ENCODE peak calls at places on chromosomes 16 and 17, in five cellular contexts. U is mesenchymal stem cell, Y is neuronal stem cell, O is H9, C is trophoblast cell. G is an unnamed sample.

GRCh38 chr17:66474258-66474657 is 171.8 kb downstream of the PRKCA start:
- DNase-seq in U (no peak), O (peak; percentile 59), Y (no peak), C (no peak), G (no peak)

GRCh38 chr16:49698931-49699715 is 156.8 kb downstream of the ZNF423 start:
- DNase-seq in O (no peak), C (no peak), U (peak; percentile 38), Y (no peak), G (no peak)

GRCh38 chr16:3829631-3830536 is 50.6 kb downstream of the CREBBP start:
- DNase-seq in U (peak; percentile 75), C (no peak), O (no peak), Y (no peak), G (no peak)

GRCh38 chr17:31476525-31477416 is 85.3 kb downstream of the RAB11FIP4 start:
- DNase-seq in U (no peak), C (no peak), O (no peak), Y (no peak), G (no peak)

GRCh38 chr16:3054965-3055733 is 8.8 kb downstream of the MMP25 start:
- DNase-seq in O (no peak), C (no peak), Y (no peak), U (no peak), G (no peak)

GRCh38 chr17:29848737-29849136 is 81.3 kb downstream of the SSH2 start:
- DNase-seq in U (no peak), Y (no peak), C (no peak), O (no peak), G (no peak)

GRCh38 chr17:48246623-48247022 is 139.1 kb downstream of the SNX11 start:
- DNase-seq in O (no peak), U (peak; percentile 66), C (no peak), Y (no peak), G (no peak)

GRCh38 chr16:72939247-72939646 is 108.7 kb downstream of the ZFHX3 start:
- DNase-seq in O (no peak), C (peak; percentile 52), U (peak; percentile 19), Y (no peak), G (no peak)

GRCh38 chr17:8700546-8700945 is 44.1 kb downstream of the CCDC42 start:
- DNase-seq in Y (no peak), C (no peak), U (no peak), O (no peak), G (no peak)

GRCh38 chr16:55660776-55661175 is 5.0 kb downstream of the SLC6A2 start:
- DNase-seq in Y (no peak), U (no peak), C (peak; percentile 40), O (no peak), G (no peak)

GRCh38 chr17:73998246-73999220 is 204.9 kb upstream of the RPL38 start:
- DNase-seq in O (peak; percentile 89), C (peak; percentile 25), U (no peak), Y (no peak), G (peak; percentile 91)

GRCh38 chr17:45740553-45741330 is 43.4 kb upstream of the CRHR1 start:
- DNase-seq in O (peak; percentile 99), Y (peak; percentile 87), U (peak; percentile 38), C (no peak), G (peak; percentile 53)

GRCh38 chr16:87132361-87133014 is 184.7 kb downstream of the C16orf95 start:
- DNase-seq in U (peak; percentile 23), C (peak; percentile 60), O (no peak), Y (peak; percentile 57), G (no peak)

GRCh38 chr16:28573738-28574718 is 20.3 kb downstream of the SGF29 start:
- DNase-seq in U (no peak), O (no peak), C (no peak), Y (no peak), G (no peak)

GRCh38 chr16:15581127-15581815 is 61.7 kb downstream of the MARF1 start:
- DNase-seq in C (no peak), O (no peak), U (no peak), Y (no peak), G (no peak)

GRCh38 chr17:72733619-72734282 is 358.7 kb downstream of the SLC39A11 start:
- DNase-seq in C (no peak), O (no peak), U (no peak), Y (no peak), G (no peak)

GRCh38 chr17:16512011-16512410 is 20.0 kb upstream of the LRRC75A start:
- DNase-seq in C (no peak), Y (no peak), U (no peak), O (peak; percentile 51), G (no peak)

GRCh38 chr17:8354196-8354595 is 14.6 kb downstream of the ODF4 start:
- DNase-seq in U (no peak), C (no peak), Y (no peak), O (no peak), G (no peak)

GRCh38 chr17:1865252-1866037 is 35.6 kb downstream of the RPA1 start:
- DNase-seq in U (peak; percentile 51), O (no peak), Y (no peak), C (peak; percentile 29), G (no peak)

GRCh38 chr17:54977744-54978143 is 9.2 kb downstream of the STXBP4 start:
- DNase-seq in Y (no peak), C (no peak), U (no peak), O (no peak), G (no peak)

GRCh38 chr17:77392376-77393273 is 251.9 kb downstream of the SEC14L1 start:
- DNase-seq in Y (no peak), C (no peak), U (no peak), O (peak; percentile 85), G (peak; percentile 71)

GRCh38 chr17:29283496-29283895 is 10.5 kb downstream of the NUFIP2 start:
- DNase-seq in O (no peak), U (no peak), C (no peak), Y (no peak), G (no peak)

GRCh38 chr17:46833840-46834208 is 15.3 kb upstream of the WNT3 start:
- DNase-seq in Y (no peak), U (no peak), O (no peak), C (no peak), G (no peak)

GRCh38 chr17:55693244-55694216 is 29.1 kb downstream of the TMEM100 start:
- DNase-seq in O (no peak), C (no peak), U (peak; percentile 96), Y (no peak), G (no peak)

GRCh38 chr17:68693466-68693865 is 92.3 kb upstream of the FAM20A start:
- DNase-seq in O (no peak), C (no peak), U (no peak), Y (no peak), G (no peak)

GRCh38 chr17:74108126-74108705 is 95.3 kb upstream of the RPL38 start:
- DNase-seq in U (no peak), Y (no peak), C (peak; percentile 47), O (no peak), G (no peak)

GRCh38 chr17:494601-495195 is 142.1 kb upstream of the RPH3AL start:
- DNase-seq in U (no peak), Y (no peak), O (no peak), C (no peak), G (no peak)

DNA sequence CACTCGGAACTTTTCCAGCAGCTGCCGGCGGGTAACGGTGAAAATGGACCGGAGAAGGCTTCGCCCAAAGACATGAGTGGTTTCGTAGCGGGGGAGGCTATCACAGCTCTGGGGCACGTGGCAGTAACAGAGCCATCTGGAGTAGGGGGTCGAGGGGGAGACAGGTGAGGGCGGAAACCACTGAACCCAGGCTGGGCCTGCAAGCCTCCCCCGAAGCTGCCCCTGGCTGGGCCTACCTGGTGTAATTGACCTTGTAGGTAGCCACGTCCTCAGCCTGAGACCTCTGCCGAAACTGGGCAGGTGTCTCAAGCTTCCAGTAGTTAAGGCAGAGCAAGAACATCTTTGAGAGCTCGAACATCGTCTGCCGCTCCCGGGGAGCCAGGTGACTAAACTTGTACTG is 1.9 kb downstream of the KAT2A start:
- DNase-seq in U (no peak), Y (no peak), O (no peak), C (no peak), G (no peak)
- H2BK12ac ChIP-seq in U (no peak overlapping the region), Y (no peak overlapping the region), O (no peak overlapping the region), C (no peak overlapping the region), G (no peak overlapping the region)

DNA sequence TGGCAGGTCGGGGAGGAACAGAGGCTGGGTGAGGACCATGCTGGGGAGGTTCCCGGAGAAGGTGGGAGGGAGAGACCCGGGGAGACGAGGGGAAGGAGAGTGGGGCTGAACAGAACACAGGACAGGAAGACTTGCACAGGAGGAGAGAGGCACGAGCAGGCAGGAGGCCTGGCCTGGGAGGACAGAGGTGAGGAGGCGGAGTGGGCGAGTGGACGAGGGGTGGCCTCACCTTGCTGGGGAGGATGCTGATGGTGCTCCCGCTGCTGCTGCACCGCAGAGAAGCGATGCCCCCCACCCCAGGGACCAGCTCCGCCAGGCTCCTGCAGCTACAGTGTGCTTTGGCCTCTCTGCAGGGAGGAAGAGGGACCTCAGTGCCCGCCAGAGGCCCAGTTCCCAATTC is 34.5 kb downstream of the TMEM204 start:
- DNase-seq in C (no peak), U (no peak), Y (no peak), O (no peak), G (no peak)
- H2BK12ac ChIP-seq in C (no peak overlapping the region), U (no peak overlapping the region), Y (no peak overlapping the region), O (no peak overlapping the region), G (no peak overlapping the region)

GRCh38 chr17:82846061-82846691 is 6.4 kb upstream of the ZNF750 start:
- DNase-seq in Y (no peak), U (no peak), O (no peak), C (no peak), G (no peak)

GRCh38 chr17:82845163-82845807 is 5.5 kb upstream of the ZNF750 start:
- DNase-seq in Y (no peak), C (no peak), O (no peak), U (no peak), G (no peak)

GRCh38 chr17:82841921-82842596 is 2.2 kb upstream of the ZNF750 start:
- DNase-seq in U (no peak), C (no peak), Y (no peak), O (no peak), G (no peak)

GRCh38 chr17:82843904-82844640 is 4.2 kb upstream of the ZNF750 start:
- DNase-seq in C (no peak), O (no peak), Y (no peak), U (no peak), G (no peak)

DNA sequence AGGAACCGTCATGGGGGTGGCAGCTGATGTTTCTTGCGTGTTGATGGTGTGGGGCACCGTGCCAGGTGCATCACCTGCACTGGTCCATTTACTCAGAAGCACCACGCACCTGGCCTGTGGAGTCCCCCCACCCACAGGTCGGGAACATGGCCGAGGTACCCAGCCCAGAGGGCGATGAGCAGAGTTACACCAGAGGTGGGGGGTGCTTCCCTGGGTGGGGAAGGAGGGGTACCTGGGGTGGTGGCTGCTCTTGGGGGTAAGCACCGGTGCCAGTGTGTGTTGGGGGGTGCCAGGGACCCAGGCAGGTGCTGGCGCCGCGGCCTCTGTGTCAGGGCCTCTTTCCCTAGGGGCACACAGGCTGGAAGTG is 5.0 kb upstream of the ZNF750 start:
- DNase-seq in U (no peak), C (no peak), Y (no peak), O (no peak), G (no peak)
- H2BK12ac ChIP-seq in U (no peak overlapping the region), C (peak overlapping the region; percentile 7), Y (no peak overlapping the region), O (no peak overlapping the region), G (no peak overlapping the region)

GRCh38 chr17:50573866-50574571 is 13.5 kb downstream of the CACNA1G start:
- DNase-seq in Y (no peak), C (no peak), O (no peak), U (no peak), G (no peak)

GRCh38 chr17:50577451-50577954 is 17.0 kb downstream of the CACNA1G start:
- DNase-seq in O (no peak), C (no peak), U (no peak), Y (no peak), G (no peak)

GRCh38 chr17:50576864-50577263 is 16.3 kb downstream of the CACNA1G start:
- DNase-seq in U (no peak), C (no peak), O (no peak), Y (no peak), G (no peak)

GRCh38 chr17:50578173-50578572 is 17.7 kb downstream of the CACNA1G start:
- DNase-seq in Y (no peak), U (no peak), O (no peak), C (no peak), G (no peak)

GRCh38 chr17:50575581-50576210 is 15.2 kb downstream of the CACNA1G start:
- DNase-seq in C (peak; percentile 70), O (peak; percentile 68), Y (no peak), U (no peak), G (no peak)
- H2BK12ac ChIP-seq in C (no peak overlapping the region), O (no peak overlapping the region), Y (no peak overlapping the region), U (no peak overlapping the region), G (no peak overlapping the region)

G was measured in H1.